ENCODE peak calls at places on chromosome 11, in eight cellular contexts. K, F, Q, O, R, G, E and Z are unnamed samples.

GRCh38 chr11:10305964-10306918 is 1.4 kb downstream of the ADM start:
- DNase-seq in E (peak; percentile 32), F (peak; percentile 48), G (peak; percentile 41), O (no peak), Q (no peak), K (peak; percentile 28), R (no peak), Z (peak; percentile 51)

GRCh38 chr11:34432822-34433221 is 5.9 kb upstream of the CAT start:
- DNase-seq in F (no peak), O (no peak), R (peak; percentile 24), E (no peak), Q (no peak), K (no peak), G (no peak), Z (no peak)

GRCh38 chr11:22626573-22627239 is 1.1 kb upstream of the FANCF start:
- DNase-seq in R (no peak), K (no peak), Q (no peak), O (no peak), F (no peak), E (no peak), G (no peak), Z (no peak)

GRCh38 chr11:34236572-34236971 is 121.2 kb downstream of the ABTB2 start:
- DNase-seq in O (no peak), R (no peak), E (no peak), F (no peak), K (no peak), Q (no peak), G (no peak), Z (no peak)

GRCh38 chr11:2518112-2518982 is 73.5 kb downstream of the KCNQ1 start:
- DNase-seq in R (peak; percentile 10), K (peak; percentile 14), G (peak; percentile 5), Q (no peak), O (no peak), E (no peak), F (peak; percentile 34), Z (peak; percentile 48)

GRCh38 chr11:19276859-19277808 is 36.4 kb upstream of the E2F8 start:
- DNase-seq in G (no peak), E (no peak), K (no peak), Q (peak; percentile 22), O (peak; percentile 28), R (no peak), F (no peak), Z (peak; percentile 79)

GRCh38 chr11:23924226-23924625 is 572.6 kb upstream of the LUZP2 start:
- DNase-seq in Q (no peak), O (no peak), F (no peak), G (no peak), K (no peak), R (no peak), E (no peak), Z (no peak)

GRCh38 chr11:11262171-11262920 is 90.7 kb downstream of the CSNK2A3 start:
- DNase-seq in F (no peak), Q (no peak), G (no peak), R (no peak), K (no peak), O (no peak), E (no peak), Z (no peak)

GRCh38 chr11:15175780-15176179 is 61.1 kb downstream of the INSC start:
- DNase-seq in K (no peak), G (no peak), Q (no peak), O (no peak), F (no peak), E (no peak), R (no peak), Z (no peak)

GRCh38 chr11:73651661-73652045 is 5.3 kb downstream of the PLEKHB1 start:
- DNase-seq in K (no peak), G (no peak), E (no peak), O (no peak), R (no peak), Q (no peak), F (no peak), Z (no peak)

GRCh38 chr11:79121351-79121750 is 319.5 kb downstream of the TENM4 start:
- DNase-seq in F (no peak), R (no peak), G (no peak), E (peak; percentile 19), K (no peak), O (no peak), Q (peak; percentile 46), Z (no peak)

GRCh38 chr11:105092255-105093239 is 47.0 kb downstream of the CARD18 start:
- DNase-seq in E (peak; percentile 20), K (no peak), R (no peak), G (no peak), O (no peak), Q (peak; percentile 14), F (no peak), Z (no peak)

GRCh38 chr11:35272391-35272821 is 133.4 kb downstream of the CD44 start:
- DNase-seq in F (no peak), Q (no peak), K (peak; percentile 28), R (no peak), E (no peak), O (no peak), G (no peak), Z (no peak)

GRCh38 chr11:125263268-125263790 is 98.8 kb downstream of the PKNOX2 start:
- DNase-seq in R (peak; percentile 28), F (peak; percentile 73), Q (peak; percentile 100), E (peak; percentile 100), G (peak; percentile 82), O (peak; percentile 69), K (peak; percentile 30), Z (no peak)

GRCh38 chr11:20058749-20059458 is 101.4 kb downstream of the DBX1 start:
- DNase-seq in K (no peak), G (no peak), Q (peak; percentile 76), F (no peak), O (no peak), R (no peak), E (peak; percentile 31), Z (no peak)

GRCh38 chr11:83008581-83008923 is 63.1 kb downstream of the RAB30 start:
- DNase-seq in R (no peak), E (peak; percentile 70), G (no peak), O (peak; percentile 54), K (no peak), Q (peak; percentile 77), F (no peak), Z (no peak)

DNA sequence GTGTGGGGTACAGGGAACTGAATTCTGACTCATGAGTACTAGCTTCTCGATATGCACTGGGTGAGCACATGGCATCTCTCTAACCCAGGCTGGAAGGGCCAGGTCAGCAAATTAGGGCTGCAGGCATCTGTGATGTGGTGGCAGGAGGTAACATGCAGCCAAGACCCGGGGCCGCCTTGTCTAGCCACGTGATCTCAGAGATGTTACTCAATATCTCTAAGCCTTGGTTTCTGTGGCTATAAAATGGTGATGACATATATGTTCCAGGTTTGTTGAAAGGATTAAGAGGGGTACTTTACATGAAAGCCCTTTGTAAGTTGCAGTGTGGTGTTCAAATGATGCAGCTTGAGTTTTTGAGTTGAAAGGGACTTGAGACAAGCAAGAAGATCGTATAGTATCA is 3.2 kb downstream of the ST14 start:
- DNase-seq in O (no peak), R (no peak), K (no peak), E (no peak), Q (no peak), G (no peak), F (no peak), Z (no peak)
- H3K4me1 ChIP-seq in O (peaks cover 38% of the 10 kb centered on the region), R (peaks cover 18% of the 10 kb centered on the region), K (peaks cover 4% of the 10 kb centered on the region), E (peaks cover 2% of the 10 kb centered on the region), Q (peaks cover 12% of the 10 kb centered on the region), G (peaks cover 12% of the 10 kb centered on the region), F (peaks cover 62% of the 10 kb centered on the region), Z (peaks cover 3% of the 10 kb centered on the region)

GRCh38 chr11:67406969-67407699 is 3.3 kb downstream of the TBC1D10C start:
- DNase-seq in G (no peak), K (peak; percentile 62), R (no peak), Q (no peak), O (no peak), F (peak; percentile 46), E (no peak), Z (no peak)

GRCh38 chr11:67405196-67405567 is 1.3 kb downstream of the TBC1D10C start:
- DNase-seq in O (no peak), G (no peak), K (no peak), F (no peak), E (no peak), Q (no peak), R (no peak), Z (peak; percentile 47)

GRCh38 chr11:67405688-67406339 is 1.9 kb downstream of the TBC1D10C start:
- DNase-seq in R (no peak), F (no peak), G (no peak), E (no peak), K (no peak), O (no peak), Q (no peak), Z (no peak)

GRCh38 chr11:67406420-67406968 is 2.6 kb downstream of the TBC1D10C start:
- DNase-seq in O (no peak), G (no peak), Q (no peak), E (no peak), R (no peak), K (no peak), F (no peak), Z (no peak)

DNA sequence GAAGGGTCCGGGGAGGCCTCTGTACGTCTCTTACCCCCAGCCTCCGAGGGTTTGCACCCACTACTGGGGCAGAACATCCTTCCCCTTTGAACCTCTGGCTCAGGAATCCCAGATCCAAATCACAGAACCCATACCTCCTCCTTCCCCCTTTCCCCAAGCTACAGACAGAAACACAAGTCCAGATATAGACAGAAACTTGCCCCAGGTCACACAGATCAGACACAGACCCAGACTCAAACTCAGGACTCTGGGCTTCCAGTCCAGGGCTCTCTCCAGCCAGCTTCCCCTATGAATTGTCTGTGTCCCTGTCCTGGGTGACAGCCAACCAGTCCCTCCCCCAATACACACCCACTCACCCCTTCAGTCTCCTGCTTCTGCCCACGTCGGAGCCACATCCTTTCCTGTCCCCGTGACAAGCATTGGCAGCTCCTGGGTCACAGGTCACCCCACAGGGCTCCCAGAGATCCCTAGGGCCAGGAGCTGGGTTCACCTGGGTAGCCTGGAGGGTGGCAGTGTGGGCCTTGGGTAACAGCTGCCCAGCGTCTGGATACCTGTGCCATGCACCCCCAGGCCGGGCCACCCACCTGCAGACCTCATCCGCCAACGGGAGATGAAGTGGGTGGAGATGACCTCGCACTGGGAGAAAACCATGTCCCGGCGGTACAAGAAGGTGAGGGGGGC is 772 bp downstream of the TBC1D10C start:
- DNase-seq in F (peak; percentile 76), E (no peak), O (no peak), G (no peak), Q (no peak), R (no peak), K (peak; percentile 80), Z (no peak)
- H3K4me1 ChIP-seq in F (peaks cover 42% of the 10 kb centered on the region), E (peaks cover 11% of the 10 kb centered on the region), O (peaks cover 61% of the 10 kb centered on the region), G (peaks cover 19% of the 10 kb centered on the region), Q (peaks cover 6% of the 10 kb centered on the region), R (peaks cover 27% of the 10 kb centered on the region), K (no peaks in the 10 kb centered on the region), Z (no peaks in the 10 kb centered on the region)

DNA sequence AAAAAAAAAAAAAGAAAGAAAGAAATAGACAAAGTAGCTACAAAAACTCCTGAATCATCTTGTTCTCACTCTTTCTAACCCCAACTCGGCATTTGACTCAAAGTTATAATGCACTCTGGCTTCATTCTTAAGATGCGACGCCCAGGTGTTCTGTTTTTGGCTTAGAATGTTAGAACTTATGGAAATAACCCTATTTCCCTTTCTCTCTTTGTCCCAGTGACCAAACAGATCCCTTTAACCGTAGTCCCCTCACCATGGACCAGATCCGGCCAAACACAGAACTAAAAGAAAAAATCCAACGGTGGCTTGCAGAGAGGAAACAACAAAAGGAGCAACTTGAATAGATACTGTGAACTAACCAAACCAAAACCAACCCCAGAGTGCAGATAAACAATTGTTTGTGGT is 5.3 kb upstream of the ATP5MG start:
- DNase-seq in O (no peak), E (no peak), Q (no peak), R (no peak), K (no peak), G (no peak), F (no peak), Z (no peak)
- H3K4me1 ChIP-seq in O (peaks cover 14% of the 10 kb centered on the region), E (no peaks in the 10 kb centered on the region), Q (no peaks in the 10 kb centered on the region), R (peaks cover 6% of the 10 kb centered on the region), K (no peaks in the 10 kb centered on the region), G (no peaks in the 10 kb centered on the region), F (peaks cover 6% of the 10 kb centered on the region), Z (peaks cover 6% of the 10 kb centered on the region)

GRCh38 chr11:12803086-12803826 is 129.0 kb downstream of the TEAD1 start:
- DNase-seq in K (no peak), G (no peak), E (peak; percentile 81), R (no peak), Q (peak; percentile 92), F (no peak), O (no peak), Z (no peak)
- H3K4me1 ChIP-seq in K (peaks cover 2% of the 10 kb centered on the region), G (peaks cover 27% of the 10 kb centered on the region), E (peaks cover 39% of the 10 kb centered on the region), R (peaks cover 28% of the 10 kb centered on the region), Q (peaks cover 22% of the 10 kb centered on the region), F (peaks cover 50% of the 10 kb centered on the region), O (peaks cover 100% of the 10 kb centered on the region), Z (peaks cover 31% of the 10 kb centered on the region)